ENCODE peak calls at places on chromosomes 7 and 10, in ten cellular contexts. Z is ovary; S is spleen; I is psoas muscle; B is uterus; R is PC-9; M is GM23338; J is CD4-positive, CD25-positive, alpha-beta regulatory T cell; C is endodermal cell; X is pancreas. T is an unnamed sample.

GRCh38 chr10:84265378-84265777 is 20.5 kb downstream of the RGR start:
- DNase-seq in J (no peak), R (no peak), S (no peak), X (no peak), B (no peak), C (peak; percentile 39), Z (no peak), I (no peak), M (no peak), T (no peak)

GRCh38 chr7:135508853-135509588 is 881 bp downstream of the CNOT4 start:
- DNase-seq in R (no peak), C (peak; percentile 71), I (no peak), J (peak; percentile 4), B (no peak), M (peak; percentile 26), Z (peak; percentile 35), S (no peak), X (peak; percentile 6), T (peak; percentile 18)

GRCh38 chr10:130354976-130355795 is 219.0 kb downstream of the GLRX3 start:
- DNase-seq in M (no peak), B (no peak), C (peak; percentile 26), S (peak; percentile 61), R (no peak), X (no peak), Z (no peak), J (no peak), I (no peak), T (no peak)

GRCh38 chr10:117222552-117223412 is 18.1 kb upstream of the SLC18A2 start:
- DNase-seq in I (peak; percentile 34), C (no peak), M (no peak), X (no peak), B (no peak), S (no peak), R (no peak), J (no peak), Z (no peak), T (no peak)

GRCh38 chr7:66557214-66558200 is 71.2 kb upstream of the KCTD7 start:
- DNase-seq in C (peak; percentile 97), J (peak; percentile 56), R (peak; percentile 62), I (peak; percentile 87), Z (peak; percentile 83), X (peak; percentile 45), S (peak; percentile 93), M (peak; percentile 88), B (peak; percentile 67), T (peak; percentile 59)

GRCh38 chr7:36281945-36282727 is 107.5 kb upstream of the ANLN start:
- DNase-seq in R (no peak), C (peak; percentile 52), M (no peak), I (no peak), S (no peak), J (no peak), B (no peak), Z (no peak), X (no peak), T (no peak)

GRCh38 chr7:105678811-105679495 is 97.7 kb upstream of the EFCAB10 start:
- DNase-seq in C (peak; percentile 65), B (peak; percentile 77), X (peak; percentile 56), Z (peak; percentile 67), S (peak; percentile 91), J (no peak), I (peak; percentile 88), M (peak; percentile 54), R (no peak), T (no peak)

GRCh38 chr7:135253851-135254815 is 20.5 kb downstream of the STRA8 start:
- DNase-seq in Z (peak; percentile 39), J (no peak), R (peak; percentile 48), X (no peak), C (no peak), B (peak; percentile 51), S (peak; percentile 82), M (no peak), I (peak; percentile 82), T (no peak)

GRCh38 chr7:50812847-50813475 is 30.3 kb upstream of the GRB10 start:
- DNase-seq in R (peak; percentile 87), S (no peak), X (peak; percentile 84), B (peak; percentile 66), Z (peak; percentile 31), J (no peak), I (peak; percentile 80), C (peak; percentile 61), M (peak; percentile 13), T (no peak)

GRCh38 chr10:48767752-48768450 is 83.2 kb downstream of the WDFY4 start:
- DNase-seq in X (no peak), S (no peak), R (no peak), B (no peak), I (no peak), C (peak; percentile 32), J (no peak), Z (no peak), M (no peak), T (no peak)

DNA sequence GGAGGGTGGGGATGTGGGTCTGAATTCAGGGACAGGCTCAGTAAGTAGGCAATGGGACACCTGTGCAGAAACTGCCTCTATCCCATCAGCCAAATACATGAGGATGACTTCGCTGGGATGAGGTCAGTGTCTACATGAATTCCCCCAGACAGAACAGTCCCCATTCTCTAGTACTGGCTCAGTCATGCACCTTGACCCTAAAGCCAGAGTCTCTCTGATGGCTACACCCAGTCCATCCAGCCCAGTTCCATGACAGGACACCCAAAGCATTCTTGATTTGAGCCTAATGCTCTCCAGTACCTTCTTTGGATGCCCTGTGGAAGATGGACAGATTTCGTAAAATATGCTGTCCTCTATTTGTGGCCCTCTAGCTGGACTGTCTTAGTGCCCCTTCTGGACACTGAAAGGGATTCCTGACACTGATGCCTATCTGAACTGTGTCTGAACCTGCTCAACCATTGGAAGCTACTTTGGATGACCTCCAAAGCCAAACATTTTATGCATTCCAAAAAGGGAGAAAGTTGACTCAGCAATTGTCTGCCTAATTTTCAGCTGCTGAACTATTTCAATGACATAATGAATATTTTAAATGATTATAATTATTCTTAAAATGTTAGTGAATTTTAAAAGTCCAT is 14.6 kb downstream of the SFRP4 start:
- DNase-seq in I (no peak), B (no peak), C (no peak), X (no peak), S (no peak), R (no peak), M (no peak), Z (no peak), J (no peak), T (no peak)
- H3K27ac ChIP-seq in I (no peak overlapping the region), B (peak overlapping the region; percentile 14), C (no peak overlapping the region), X (no peak overlapping the region), S (no peak overlapping the region), R (no peak overlapping the region), M (no peak overlapping the region), Z (peak overlapping the region; percentile 17), J (no peak overlapping the region), T (no peak overlapping the region)

GRCh38 chr10:101625821-101626412 is 37.8 kb downstream of the DPCD start:
- DNase-seq in X (no peak), S (peak; percentile 41), C (peak; percentile 31), R (no peak), M (no peak), Z (no peak), I (no peak), J (no peak), B (no peak), T (no peak)

GRCh38 chr10:101619983-101620382 is 31.9 kb downstream of the DPCD start:
- DNase-seq in X (no peak), J (no peak), Z (no peak), R (no peak), B (no peak), C (no peak), I (no peak), S (peak; percentile 27), M (no peak), T (no peak)

GRCh38 chr10:101629781-101630419 is 41.8 kb downstream of the DPCD start:
- DNase-seq in M (no peak), J (no peak), S (no peak), R (no peak), B (no peak), C (peak; percentile 20), Z (no peak), X (no peak), I (peak; percentile 79), T (no peak)

GRCh38 chr10:101623528-101623927 is 35.4 kb downstream of the DPCD start:
- DNase-seq in C (no peak), I (no peak), R (no peak), X (no peak), J (no peak), Z (no peak), M (no peak), S (no peak), B (no peak), T (no peak)

GRCh38 chr10:101624526-101625102 is 36.5 kb downstream of the DPCD start:
- DNase-seq in I (no peak), M (no peak), B (no peak), X (no peak), S (no peak), C (no peak), Z (no peak), J (no peak), R (no peak), T (no peak)
- H3K36me3 ChIP-seq in I (no peaks in the 10 kb centered on the region), M (peaks cover 3% of the 10 kb centered on the region), B (no peaks in the 10 kb centered on the region), X (no peaks in the 10 kb centered on the region), S (peaks cover 98% of the 10 kb centered on the region), C (peaks cover 32% of the 10 kb centered on the region), Z (no peaks in the 10 kb centered on the region), J (peaks cover 71% of the 10 kb centered on the region), R (no peaks in the 10 kb centered on the region), T (peaks cover 74% of the 10 kb centered on the region)

GRCh38 chr7:116354546-116355422 is 144.4 kb downstream of the TES start:
- DNase-seq in C (peak; percentile 76), S (peak; percentile 35), X (peak; percentile 47), B (peak; percentile 88), R (peak; percentile 92), I (peak; percentile 60), Z (peak; percentile 69), J (no peak), M (peak; percentile 34), T (no peak)
- H3K4me3 ChIP-seq in C (no peak overlapping the region), S (no peak overlapping the region), X (no peak overlapping the region), B (no peak overlapping the region), R (peak overlapping the region; percentile 50), I (peak overlapping the region; percentile 27), Z (no peak overlapping the region), J (no peak overlapping the region), M (no peak overlapping the region), T (no peak overlapping the region)

GRCh38 chr7:121071662-121072061 is 83.2 kb downstream of the CPED1 start:
- DNase-seq in J (no peak), Z (no peak), I (no peak), C (no peak), X (no peak), M (no peak), S (no peak), B (no peak), R (no peak), T (no peak)

GRCh38 chr7:121075952-121076349 is 87.4 kb downstream of the CPED1 start:
- DNase-seq in I (no peak), Z (no peak), B (no peak), M (no peak), C (no peak), J (no peak), X (no peak), R (no peak), S (no peak), T (no peak)

GRCh38 chr7:121072826-121073225 is 84.3 kb downstream of the CPED1 start:
- DNase-seq in C (no peak), S (no peak), M (no peak), R (no peak), J (no peak), X (no peak), B (no peak), I (no peak), Z (no peak), T (no peak)

GRCh38 chr7:121071132-121071531 is 82.6 kb downstream of the CPED1 start:
- DNase-seq in J (no peak), B (no peak), Z (no peak), M (no peak), I (no peak), R (no peak), C (no peak), X (no peak), S (no peak), T (no peak)

GRCh38 chr7:121073463-121074099 is 85.1 kb downstream of the CPED1 start:
- DNase-seq in I (no peak), C (no peak), M (no peak), X (no peak), Z (no peak), S (no peak), J (no peak), B (no peak), R (no peak), T (no peak)
- H3K27ac ChIP-seq in I (peak overlapping the region; percentile 10), C (no peak overlapping the region), M (no peak overlapping the region), X (no peak overlapping the region), Z (no peak overlapping the region), S (no peak overlapping the region), J (no peak overlapping the region), B (no peak overlapping the region), R (no peak overlapping the region), T (no peak overlapping the region)